ENCODE peak calls at places on chromosomes 16 and 17, in seven cellular contexts. Q, M, R, X, J, B and D are unnamed samples. For H3K4me1, the result is how much of the 10 kb centered on the place peaks cover.

GRCh38 chr17:68906638-68907037 is 48.6 kb downstream of the ABCA8 start:
- DNase-seq in Q (no peak), M (peak), B (no peak), X (no peak), R (peak), J (no peak), D (no peak)

GRCh38 chr16:81708459-81709368 is 70.4 kb upstream of the PLCG2 start:
- DNase-seq in R (no peak), B (no peak), Q (no peak), M (peak), J (no peak), X (no peak), D (peak)

GRCh38 chr17:10063730-10064221 is 134.6 kb downstream of the GAS7 start:
- DNase-seq in Q (no peak), B (peak), M (no peak), X (no peak), R (no peak), J (no peak), D (peak)

GRCh38 chr17:75364078-75364477 is 41.4 kb downstream of the GRB2 start:
- DNase-seq in X (no peak), Q (no peak), B (no peak), J (no peak), R (no peak), M (no peak), D (no peak)

GRCh38 chr17:51435641-51436091 is 175.3 kb downstream of the UTP18 start:
- DNase-seq in J (no peak), B (no peak), M (peak), X (no peak), Q (no peak), R (peak), D (peak)

GRCh38 chr16:13909872-13910303 is 10.1 kb upstream of the ERCC4 start:
- DNase-seq in Q (peak), J (no peak), M (peak), R (no peak), X (no peak), B (no peak), D (peak)

GRCh38 chr17:57875109-57876022 is 25.5 kb upstream of the MRPS23 start:
- DNase-seq in R (peak), X (peak), Q (peak), M (peak), B (peak), J (peak), D (peak)

GRCh38 chr17:29090746-29091395 is 47.9 kb downstream of the PIPOX start:
- DNase-seq in Q (no peak), B (no peak), M (no peak), X (no peak), R (no peak), J (no peak), D (no peak)

GRCh38 chr17:4386406-4386805 is 19.9 kb upstream of the UBE2G1 start:
- DNase-seq in M (no peak), B (no peak), J (no peak), R (no peak), X (no peak), Q (no peak), D (no peak)

GRCh38 chr17:48540213-48540612 is 4.7 kb downstream of the HOXB2 start:
- DNase-seq in M (no peak), B (no peak), Q (no peak), X (no peak), R (no peak), J (no peak), D (no peak)

GRCh38 chr17:38451840-38452529 is 23.7 kb downstream of the ARHGAP23 start:
- DNase-seq in X (no peak), Q (peak), R (peak), B (no peak), M (no peak), J (no peak), D (no peak)

GRCh38 chr17:38449364-38449763 is 21.1 kb downstream of the ARHGAP23 start:
- DNase-seq in X (no peak), J (no peak), Q (no peak), M (peak), R (no peak), B (no peak), D (no peak)

GRCh38 chr17:38450699-38451029 is 22.4 kb downstream of the ARHGAP23 start:
- DNase-seq in J (no peak), B (no peak), M (no peak), Q (no peak), R (no peak), X (no peak), D (no peak)

GRCh38 chr17:38452719-38453118 is 24.5 kb downstream of the ARHGAP23 start:
- DNase-seq in J (no peak), M (no peak), X (no peak), R (no peak), B (no peak), Q (no peak), D (no peak)

GRCh38 chr17:38451030-38451839 is 23.0 kb downstream of the ARHGAP23 start:
- DNase-seq in Q (no peak), M (peak), J (no peak), X (no peak), R (no peak), B (no peak), D (no peak)
- TF ChIP-seq EP300 in Q (no peak), M (no peak), J (peak), X (no peak), R (no peak), B (no peak), D (no peak)

DNA sequence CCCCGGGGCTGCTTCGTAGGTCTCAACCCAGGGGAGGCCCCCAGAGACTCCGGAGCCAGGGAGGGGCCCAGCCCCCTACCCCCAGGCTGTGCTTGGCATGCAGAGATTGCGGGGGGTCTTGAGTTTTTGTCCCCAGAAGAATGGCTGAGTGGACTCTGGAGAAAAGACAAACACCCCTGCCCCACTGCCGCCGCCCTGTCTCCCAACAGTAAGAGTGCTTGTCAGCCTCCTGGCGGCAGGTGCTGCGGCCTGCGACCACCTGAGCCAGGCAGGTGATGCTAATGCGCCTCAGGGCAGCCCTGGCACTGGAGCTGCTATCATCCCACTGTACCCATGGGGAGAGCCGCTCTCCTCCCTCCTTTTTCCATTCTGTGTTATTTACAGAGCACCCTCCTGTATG is 2.7 kb upstream of the IL17C start:
- DNase-seq in Q (no peak), J (peak), R (no peak), X (no peak), M (no peak), B (no peak), D (no peak)
- H3K4me1 ChIP-seq in Q (under half), J (under half), R (half or more), X (under half), M (under half), B (under half), D (under half)

DNA sequence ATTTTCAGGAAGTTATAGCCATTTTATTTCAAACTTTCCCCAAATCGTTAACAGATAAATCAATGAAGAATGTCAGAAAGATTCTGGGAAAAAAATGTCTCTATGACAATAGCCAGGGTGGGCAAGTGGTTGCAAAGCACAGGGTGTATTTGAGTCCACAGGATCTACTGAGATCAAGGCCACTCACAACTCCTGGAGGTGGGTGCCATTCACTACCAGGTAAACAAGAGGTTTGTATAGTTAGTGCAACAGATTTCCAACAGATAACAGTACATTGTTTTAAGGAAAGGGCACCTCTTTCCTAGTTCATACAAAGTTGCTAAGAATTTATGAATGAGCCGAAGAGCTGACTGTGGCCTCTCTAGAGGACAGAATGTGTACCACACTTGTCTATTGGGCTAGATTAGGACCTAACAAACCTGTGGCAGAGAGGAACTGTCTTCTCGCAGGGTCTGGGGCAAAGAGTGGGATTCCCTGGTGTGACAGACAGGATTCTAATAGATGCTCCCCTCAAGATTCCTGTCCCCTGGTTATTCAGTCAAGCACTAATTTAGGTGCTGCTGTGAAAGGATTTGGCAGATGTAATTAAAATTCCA is 52.0 kb upstream of the ZNF629 start:
- DNase-seq in R (no peak), J (no peak), X (no peak), M (no peak), Q (no peak), B (no peak), D (no peak)
- TF ChIP-seq EP300 in R (no peak), J (no peak), X (no peak), M (no peak), Q (no peak), B (no peak), D (no peak)

GRCh38 chr17:39662551-39663339 is 2.4 kb upstream of the TCAP start:
- DNase-seq in J (peak), Q (no peak), B (no peak), M (no peak), X (no peak), R (no peak), D (peak)
- H3K4me1 ChIP-seq in J (half or more), Q (under half), B (half or more), M (half or more), X (half or more), R (half or more), D (half or more)

DNA sequence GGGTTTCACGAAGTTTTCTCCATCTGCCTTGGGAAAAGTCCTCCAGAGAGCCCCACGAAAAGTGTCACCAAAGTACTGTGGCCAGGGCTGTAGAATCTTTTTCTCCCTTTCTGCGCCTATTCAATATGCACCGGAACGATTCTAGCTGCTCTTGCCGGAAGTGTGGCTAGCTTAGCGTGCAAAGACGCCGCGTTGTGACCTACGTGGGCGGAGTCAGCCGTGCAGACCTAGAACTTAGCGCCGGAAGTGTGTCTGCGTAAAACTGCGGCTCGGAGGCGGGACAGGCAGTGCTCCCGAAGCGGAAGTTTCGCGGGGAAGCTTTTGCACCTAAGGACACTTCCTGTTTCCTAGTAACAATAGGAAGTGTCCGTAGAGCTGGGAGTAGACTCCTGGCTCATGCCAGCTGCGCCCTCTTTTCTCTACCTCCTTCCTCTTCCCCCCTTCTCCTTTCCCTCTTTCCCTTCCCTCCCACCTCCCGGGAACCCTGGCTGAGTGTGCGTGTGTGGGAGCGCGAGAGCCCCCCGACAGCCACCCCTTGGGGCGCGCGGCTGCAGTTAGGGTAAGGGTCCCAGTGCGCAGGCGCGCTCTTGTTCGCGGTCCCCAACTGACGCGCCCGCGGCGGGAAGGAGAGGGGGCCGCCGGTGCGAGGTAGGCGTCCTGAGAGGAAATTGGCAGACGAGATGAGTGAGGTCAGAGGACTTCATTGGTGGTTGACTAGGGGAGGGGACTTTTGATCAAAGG is at the start of the genes ZNF646 and ZNF668:
- DNase-seq in R (peak), M (peak), J (peak), X (peak), Q (peak), B (peak), D (peak)
- TF ChIP-seq EP300 in R (peak), M (no peak), J (peak), X (peak), Q (no peak), B (no peak), D (no peak)

DNA sequence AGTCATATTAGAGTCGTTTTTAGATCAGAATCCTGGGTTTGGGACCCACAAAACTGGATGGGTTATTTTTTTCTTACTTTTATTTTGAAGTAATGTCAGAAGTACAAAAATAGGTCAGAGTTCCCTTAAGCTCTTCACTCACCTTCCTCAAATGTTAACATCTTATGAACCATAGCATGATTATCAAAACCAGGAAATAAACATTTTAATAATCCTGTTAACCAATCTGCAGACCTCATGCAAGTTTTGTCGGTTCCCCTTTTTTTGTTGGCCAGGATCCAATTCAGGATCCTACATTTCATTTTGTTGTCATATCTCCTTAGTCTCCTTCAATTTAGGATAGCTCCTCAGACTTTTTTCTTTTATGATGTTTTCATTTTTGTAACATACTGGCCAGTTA is 162.0 kb downstream of the CHD9 start:
- DNase-seq in R (no peak), X (no peak), M (no peak), B (no peak), J (no peak), Q (no peak), D (no peak)
- H3K4me1 ChIP-seq in R (under half), X (under half), M (half or more), B (half or more), J (half or more), Q (under half), D (half or more)

GRCh38 chr16:6571044-6571443 is 761.6 kb upstream of the RBFOX1 start:
- DNase-seq in J (no peak), Q (no peak), B (no peak), M (no peak), X (no peak), R (no peak), D (no peak)
- TF ChIP-seq EP300 in J (no peak), Q (no peak), B (no peak), M (no peak), X (no peak), R (no peak), D (no peak)